ENCODE peak calls at places on chromosome 16, in eight cellular contexts. One of them, this sample, is unnamed.

GRCh38 chr16:65889533-65889966 is 476.9 kb upstream of the CDH5 start:
- DNase-seq in CD8-positive, alpha-beta memory T cell: no peak
- DNase-seq in right lobe of liver: no peak
- DNase-seq in heart left ventricle: no peak
- DNase-seq in GM23248: peak; percentile 4
- DNase-seq in fibroblast of lung: no peak
- DNase-seq in effector memory CD4-positive, alpha-beta T cell: no peak
- DNase-seq in brain microvascular endothelial cell: no peak
- DNase-seq in this sample: no peak

GRCh38 chr16:77211880-77212735 is 12.9 kb downstream of the SYCE1L start:
- DNase-seq in CD8-positive, alpha-beta memory T cell: peak; percentile 81
- DNase-seq in right lobe of liver: no peak
- DNase-seq in heart left ventricle: peak; percentile 81
- DNase-seq in GM23248: peak; percentile 26
- DNase-seq in fibroblast of lung: peak; percentile 18
- DNase-seq in effector memory CD4-positive, alpha-beta T cell: peak; percentile 50
- DNase-seq in brain microvascular endothelial cell: no peak
- DNase-seq in this sample: peak; percentile 77

GRCh38 chr16:15650698-15651161 is 685 bp downstream of the NDE1 start:
- DNase-seq in CD8-positive, alpha-beta memory T cell: peak; percentile 58
- DNase-seq in right lobe of liver: no peak
- DNase-seq in heart left ventricle: peak; percentile 64
- DNase-seq in GM23248: peak; percentile 65
- DNase-seq in fibroblast of lung: peak; percentile 31
- DNase-seq in effector memory CD4-positive, alpha-beta T cell: peak; percentile 37
- DNase-seq in brain microvascular endothelial cell: no peak
- DNase-seq in this sample: no peak

GRCh38 chr16:35788381-35788780 is 2329.0 kb downstream of the TP53TG3F start:
- DNase-seq in CD8-positive, alpha-beta memory T cell: no peak
- DNase-seq in right lobe of liver: no peak
- DNase-seq in heart left ventricle: peak; percentile 22
- DNase-seq in GM23248: no peak
- DNase-seq in fibroblast of lung: no peak
- DNase-seq in effector memory CD4-positive, alpha-beta T cell: no peak
- DNase-seq in brain microvascular endothelial cell: no peak
- DNase-seq in this sample: no peak

GRCh38 chr16:56631832-56632159 is 663 bp upstream of the MT1M start:
- DNase-seq in CD8-positive, alpha-beta memory T cell: no peak
- DNase-seq in right lobe of liver: no peak
- DNase-seq in heart left ventricle: no peak
- DNase-seq in GM23248: no peak
- DNase-seq in fibroblast of lung: no peak
- DNase-seq in effector memory CD4-positive, alpha-beta T cell: no peak
- DNase-seq in brain microvascular endothelial cell: no peak
- DNase-seq in this sample: no peak

GRCh38 chr16:17775061-17775460 is 304.3 kb upstream of the XYLT1 start:
- DNase-seq in CD8-positive, alpha-beta memory T cell: no peak
- DNase-seq in right lobe of liver: no peak
- DNase-seq in heart left ventricle: no peak
- DNase-seq in GM23248: peak; percentile 58
- DNase-seq in fibroblast of lung: no peak
- DNase-seq in effector memory CD4-positive, alpha-beta T cell: no peak
- DNase-seq in brain microvascular endothelial cell: peak; percentile 78
- DNase-seq in this sample: no peak

GRCh38 chr16:67399218-67399733 is 6.0 kb upstream of the TPPP3 start:
- DNase-seq in CD8-positive, alpha-beta memory T cell: no peak
- DNase-seq in right lobe of liver: no peak
- DNase-seq in heart left ventricle: peak; percentile 82
- DNase-seq in GM23248: peak; percentile 48
- DNase-seq in fibroblast of lung: no peak
- DNase-seq in effector memory CD4-positive, alpha-beta T cell: no peak
- DNase-seq in brain microvascular endothelial cell: no peak
- DNase-seq in this sample: no peak

GRCh38 chr16:47469227-47469626 is 8.1 kb downstream of the PHKB start:
- DNase-seq in CD8-positive, alpha-beta memory T cell: no peak
- DNase-seq in right lobe of liver: no peak
- DNase-seq in heart left ventricle: no peak
- DNase-seq in GM23248: no peak
- DNase-seq in fibroblast of lung: no peak
- DNase-seq in effector memory CD4-positive, alpha-beta T cell: no peak
- DNase-seq in brain microvascular endothelial cell: no peak
- DNase-seq in this sample: no peak

GRCh38 chr16:1978476-1979120 is 2.7 kb downstream of the NOXO1 start:
- DNase-seq in CD8-positive, alpha-beta memory T cell: no peak
- DNase-seq in right lobe of liver: no peak
- DNase-seq in heart left ventricle: no peak
- DNase-seq in GM23248: no peak
- DNase-seq in fibroblast of lung: no peak
- DNase-seq in effector memory CD4-positive, alpha-beta T cell: no peak
- DNase-seq in brain microvascular endothelial cell: no peak
- DNase-seq in this sample: no peak

GRCh38 chr16:23557779-23558330 is 328 bp downstream of the UBFD1 start:
- DNase-seq in CD8-positive, alpha-beta memory T cell: no peak
- DNase-seq in right lobe of liver: peak; percentile 55
- DNase-seq in heart left ventricle: no peak
- DNase-seq in GM23248: peak; percentile 68
- DNase-seq in fibroblast of lung: peak; percentile 36
- DNase-seq in effector memory CD4-positive, alpha-beta T cell: no peak
- DNase-seq in brain microvascular endothelial cell: peak; percentile 5
- DNase-seq in this sample: no peak

GRCh38 chr16:10609410-10609774 is 29.0 kb upstream of the EMP2 start:
- DNase-seq in CD8-positive, alpha-beta memory T cell: no peak
- DNase-seq in right lobe of liver: no peak
- DNase-seq in heart left ventricle: no peak
- DNase-seq in GM23248: peak; percentile 87
- DNase-seq in fibroblast of lung: peak; percentile 65
- DNase-seq in effector memory CD4-positive, alpha-beta T cell: no peak
- DNase-seq in brain microvascular endothelial cell: peak; percentile 73
- DNase-seq in this sample: no peak

DNA sequence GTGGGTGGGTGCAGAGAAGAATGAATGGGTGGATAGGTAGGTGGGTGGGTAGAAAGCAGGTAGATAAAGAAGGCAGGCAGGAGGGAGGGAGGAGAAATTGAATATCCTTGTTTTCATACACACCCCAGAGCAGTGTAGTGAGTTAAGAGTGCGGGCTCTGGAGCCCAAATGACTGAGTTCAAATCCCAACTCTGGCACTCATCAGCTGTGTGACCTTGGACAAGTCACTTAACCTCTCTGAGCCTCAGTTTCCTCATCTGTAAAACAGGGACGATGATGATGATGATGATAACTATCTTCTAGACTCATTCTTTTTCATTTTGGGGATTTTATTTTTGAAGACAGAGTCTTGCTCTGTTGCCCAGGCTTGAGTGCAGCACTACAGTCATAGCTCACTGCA is 2.0 kb upstream of the IL21R start:
- DNase-seq in CD8-positive, alpha-beta memory T cell: no peak
- DNase-seq in right lobe of liver: no peak
- DNase-seq in heart left ventricle: no peak
- DNase-seq in GM23248: no peak
- DNase-seq in fibroblast of lung: no peak
- DNase-seq in effector memory CD4-positive, alpha-beta T cell: no peak
- DNase-seq in brain microvascular endothelial cell: no peak
- DNase-seq in this sample: no peak
- H3K4me3 ChIP-seq in CD8-positive, alpha-beta memory T cell: no peak overlapping the region
- H3K4me3 ChIP-seq in right lobe of liver: no peak overlapping the region
- H3K4me3 ChIP-seq in heart left ventricle: no peak overlapping the region
- H3K4me3 ChIP-seq in GM23248: no peak overlapping the region
- H3K4me3 ChIP-seq in fibroblast of lung: no peak overlapping the region
- H3K4me3 ChIP-seq in effector memory CD4-positive, alpha-beta T cell: no peak overlapping the region
- H3K4me3 ChIP-seq in brain microvascular endothelial cell: no peak overlapping the region
- H3K4me3 ChIP-seq in this sample: no peak overlapping the region

GRCh38 chr16:27756206-27756970 is 206.4 kb downstream of the KATNIP start:
- DNase-seq in CD8-positive, alpha-beta memory T cell: no peak
- DNase-seq in right lobe of liver: no peak
- DNase-seq in heart left ventricle: no peak
- DNase-seq in GM23248: no peak
- DNase-seq in fibroblast of lung: no peak
- DNase-seq in effector memory CD4-positive, alpha-beta T cell: no peak
- DNase-seq in brain microvascular endothelial cell: no peak
- DNase-seq in this sample: no peak

GRCh38 chr16:27759947-27760844 is 210.3 kb downstream of the KATNIP start:
- DNase-seq in CD8-positive, alpha-beta memory T cell: no peak
- DNase-seq in right lobe of liver: no peak
- DNase-seq in heart left ventricle: no peak
- DNase-seq in GM23248: no peak
- DNase-seq in fibroblast of lung: no peak
- DNase-seq in effector memory CD4-positive, alpha-beta T cell: no peak
- DNase-seq in brain microvascular endothelial cell: no peak
- DNase-seq in this sample: no peak

GRCh38 chr16:27759301-27759871 is 209.4 kb downstream of the KATNIP start:
- DNase-seq in CD8-positive, alpha-beta memory T cell: no peak
- DNase-seq in right lobe of liver: no peak
- DNase-seq in heart left ventricle: no peak
- DNase-seq in GM23248: peak; percentile 72
- DNase-seq in fibroblast of lung: peak; percentile 55
- DNase-seq in effector memory CD4-positive, alpha-beta T cell: no peak
- DNase-seq in brain microvascular endothelial cell: peak; percentile 52
- DNase-seq in this sample: no peak

GRCh38 chr16:27760845-27761176 is 210.9 kb downstream of the KATNIP start:
- DNase-seq in CD8-positive, alpha-beta memory T cell: no peak
- DNase-seq in right lobe of liver: no peak
- DNase-seq in heart left ventricle: no peak
- DNase-seq in GM23248: no peak
- DNase-seq in fibroblast of lung: no peak
- DNase-seq in effector memory CD4-positive, alpha-beta T cell: no peak
- DNase-seq in brain microvascular endothelial cell: no peak
- DNase-seq in this sample: no peak

DNA sequence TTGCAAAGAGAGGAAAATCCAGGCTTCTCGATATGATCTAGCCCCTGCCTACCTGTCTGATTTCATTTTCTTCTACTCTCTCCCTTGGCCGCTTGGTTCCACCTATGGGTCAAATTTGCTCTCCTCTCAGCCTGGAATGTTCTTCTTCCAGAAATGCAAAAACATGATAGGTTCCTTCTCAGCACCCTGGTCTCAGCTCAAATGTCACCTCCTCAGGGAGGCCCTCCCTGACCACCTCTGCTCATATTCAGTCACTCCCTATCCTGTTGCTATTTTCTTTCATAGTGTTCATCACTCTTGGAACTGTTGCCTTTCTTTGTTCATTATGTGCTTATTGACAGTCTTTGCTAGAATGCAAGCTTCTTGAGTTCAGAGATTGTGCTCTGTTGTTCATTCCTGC is 208.6 kb downstream of the KATNIP start:
- DNase-seq in CD8-positive, alpha-beta memory T cell: no peak
- DNase-seq in right lobe of liver: no peak
- DNase-seq in heart left ventricle: no peak
- DNase-seq in GM23248: no peak
- DNase-seq in fibroblast of lung: no peak
- DNase-seq in effector memory CD4-positive, alpha-beta T cell: no peak
- DNase-seq in brain microvascular endothelial cell: no peak
- DNase-seq in this sample: no peak
- H3K27me3 ChIP-seq in CD8-positive, alpha-beta memory T cell: no peaks in the 10 kb centered on the region
- H3K27me3 ChIP-seq in right lobe of liver: no peaks in the 10 kb centered on the region
- H3K27me3 ChIP-seq in heart left ventricle: no peaks in the 10 kb centered on the region
- H3K27me3 ChIP-seq in GM23248: no peaks in the 10 kb centered on the region
- H3K27me3 ChIP-seq in fibroblast of lung: no peaks in the 10 kb centered on the region
- H3K27me3 ChIP-seq in effector memory CD4-positive, alpha-beta T cell: no peaks in the 10 kb centered on the region
- H3K27me3 ChIP-seq in brain microvascular endothelial cell: no peaks in the 10 kb centered on the region
- H3K27me3 ChIP-seq in this sample: no peaks in the 10 kb centered on the region

DNA sequence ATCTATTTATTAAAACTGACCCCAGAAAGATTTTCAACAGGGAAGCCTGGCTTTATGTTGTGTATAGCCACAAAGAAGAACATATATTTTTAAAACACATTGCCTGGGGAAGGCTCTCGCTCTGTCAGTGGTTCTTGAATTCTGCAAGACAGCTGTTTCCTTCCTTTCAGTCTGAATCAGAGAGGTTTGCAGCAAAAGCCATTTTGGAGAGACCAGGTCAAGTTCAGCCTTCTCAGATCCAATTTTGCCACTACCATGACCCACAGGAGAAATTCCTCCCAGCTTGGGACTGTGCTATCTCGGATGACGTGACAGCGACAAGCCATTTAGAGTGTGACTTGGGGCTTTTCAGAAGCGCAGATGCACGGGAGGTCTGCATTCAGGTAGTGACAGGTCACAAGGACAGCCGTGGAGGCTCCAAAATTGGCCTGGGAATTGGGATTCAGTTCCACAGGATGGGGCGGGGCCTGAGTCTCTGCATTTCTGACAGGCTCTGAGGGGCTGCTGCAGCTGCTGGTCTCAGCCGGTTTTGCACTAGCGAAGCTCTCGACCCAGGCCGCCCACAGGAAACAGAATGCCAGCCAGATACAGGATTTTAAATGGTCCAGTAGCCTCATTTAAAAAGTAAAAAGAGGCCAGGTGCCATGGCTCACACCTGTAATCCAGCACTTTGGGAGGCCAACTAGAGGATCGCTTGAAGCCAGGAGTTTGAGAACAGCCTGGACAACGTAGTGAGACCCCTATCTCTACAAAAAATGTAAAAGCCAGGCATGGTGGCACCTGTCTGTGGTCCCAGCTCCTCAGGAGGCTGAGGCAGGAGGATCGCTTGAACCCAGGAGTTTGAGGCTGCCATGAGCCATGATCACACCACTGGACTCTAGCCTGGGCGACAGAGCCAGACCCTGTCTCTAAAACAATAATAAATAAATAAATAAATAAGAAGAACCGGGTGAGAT is 196.6 kb upstream of the CIBAR2 start:
- DNase-seq in CD8-positive, alpha-beta memory T cell: no peak
- DNase-seq in right lobe of liver: no peak
- DNase-seq in heart left ventricle: no peak
- DNase-seq in GM23248: no peak
- DNase-seq in fibroblast of lung: no peak
- DNase-seq in effector memory CD4-positive, alpha-beta T cell: no peak
- DNase-seq in brain microvascular endothelial cell: no peak
- DNase-seq in this sample: no peak
- H3K4me3 ChIP-seq in CD8-positive, alpha-beta memory T cell: no peak overlapping the region
- H3K4me3 ChIP-seq in right lobe of liver: no peak overlapping the region
- H3K4me3 ChIP-seq in heart left ventricle: no peak overlapping the region
- H3K4me3 ChIP-seq in GM23248: no peak overlapping the region
- H3K4me3 ChIP-seq in fibroblast of lung: no peak overlapping the region
- H3K4me3 ChIP-seq in effector memory CD4-positive, alpha-beta T cell: no peak overlapping the region
- H3K4me3 ChIP-seq in brain microvascular endothelial cell: no peak overlapping the region
- H3K4me3 ChIP-seq in this sample: no peak overlapping the region

GRCh38 chr16:51629602-51630001 is 478.5 kb upstream of the SALL1 start:
- DNase-seq in CD8-positive, alpha-beta memory T cell: no peak
- DNase-seq in right lobe of liver: no peak
- DNase-seq in heart left ventricle: no peak
- DNase-seq in GM23248: no peak
- DNase-seq in fibroblast of lung: no peak
- DNase-seq in effector memory CD4-positive, alpha-beta T cell: no peak
- DNase-seq in brain microvascular endothelial cell: no peak
- DNase-seq in this sample: no peak

GRCh38 chr16:51624083-51624775 is 473.2 kb upstream of the SALL1 start:
- DNase-seq in CD8-positive, alpha-beta memory T cell: no peak
- DNase-seq in right lobe of liver: no peak
- DNase-seq in heart left ventricle: no peak
- DNase-seq in GM23248: peak; percentile 72
- DNase-seq in fibroblast of lung: no peak
- DNase-seq in effector memory CD4-positive, alpha-beta T cell: no peak
- DNase-seq in brain microvascular endothelial cell: no peak
- DNase-seq in this sample: no peak

DNA sequence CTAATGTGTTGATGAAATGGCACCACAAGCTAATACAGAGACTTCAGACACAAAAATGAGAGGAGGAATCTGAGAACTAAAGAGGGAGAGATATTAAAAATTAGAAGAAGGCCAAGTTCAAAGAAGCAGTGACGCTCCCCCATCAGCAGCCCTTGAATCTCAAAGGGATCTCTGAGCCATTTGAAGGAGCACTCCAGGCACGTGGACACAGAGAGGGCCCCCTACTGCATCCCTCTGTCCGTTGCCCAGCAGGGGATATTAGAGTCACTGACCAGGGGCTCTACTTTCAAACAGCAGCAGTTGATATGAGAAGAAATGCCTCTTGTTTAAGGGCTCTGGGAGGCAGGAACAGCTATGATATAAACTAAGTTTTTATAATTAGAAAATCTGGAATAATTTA is 479.0 kb upstream of the SALL1 start:
- DNase-seq in CD8-positive, alpha-beta memory T cell: no peak
- DNase-seq in right lobe of liver: no peak
- DNase-seq in heart left ventricle: no peak
- DNase-seq in GM23248: no peak
- DNase-seq in fibroblast of lung: no peak
- DNase-seq in effector memory CD4-positive, alpha-beta T cell: no peak
- DNase-seq in brain microvascular endothelial cell: no peak
- DNase-seq in this sample: no peak
- H3K27me3 ChIP-seq in CD8-positive, alpha-beta memory T cell: no peaks in the 10 kb centered on the region
- H3K27me3 ChIP-seq in right lobe of liver: no peaks in the 10 kb centered on the region
- H3K27me3 ChIP-seq in heart left ventricle: no peaks in the 10 kb centered on the region
- H3K27me3 ChIP-seq in GM23248: no peaks in the 10 kb centered on the region
- H3K27me3 ChIP-seq in fibroblast of lung: no peaks in the 10 kb centered on the region
- H3K27me3 ChIP-seq in effector memory CD4-positive, alpha-beta T cell: no peaks in the 10 kb centered on the region
- H3K27me3 ChIP-seq in brain microvascular endothelial cell: no peaks in the 10 kb centered on the region
- H3K27me3 ChIP-seq in this sample: no peaks in the 10 kb centered on the region

This sample was measured in BE2C.